ENCODE peak calls at places on chromosomes 7 and 10, in four cellular contexts. D is CD4-positive, CD25-positive, alpha-beta regulatory T cell; J is transverse colon; E is cardiac muscle cell. L is an unnamed sample. For H3K36me3, the result is how much of the 10 kb centered on the place peaks cover.

GRCh38 chr7:131040467-131040932 is 287.2 kb upstream of the MKLN1 start:
- DNase-seq in D (no peak), J (peak), E (peak), L (no peak)

GRCh38 chr10:74460812-74461211 is 309.8 kb downstream of the ADK start:
- DNase-seq in D (no peak), J (no peak), E (peak), L (no peak)

GRCh38 chr10:71964669-71965515 is 697 bp downstream of the CHST3 start:
- DNase-seq in D (no peak), J (peak), E (peak), L (no peak)

GRCh38 chr10:126931548-126931947 is 26.3 kb downstream of the DOCK1 start:
- DNase-seq in D (no peak), J (no peak), E (no peak), L (no peak)

GRCh38 chr7:123494193-123494796 is 40.1 kb downstream of the IQUB start:
- DNase-seq in D (peak), J (peak), E (peak), L (no peak)

GRCh38 chr10:85611093-85611740 is 755.4 kb downstream of the GRID1 start:
- DNase-seq in D (no peak), J (no peak), E (no peak), L (no peak)

GRCh38 chr10:110733256-110733952 is 89.3 kb downstream of the RBM20 start:
- DNase-seq in D (no peak), J (no peak), E (no peak), L (no peak)

GRCh38 chr10:62308101-62308500 is 39.5 kb upstream of the RTKN2 start:
- DNase-seq in D (no peak), J (no peak), E (no peak), L (no peak)

GRCh38 chr7:144027070-144027469 is 21.7 kb upstream of the OR2A5 start:
- DNase-seq in D (no peak), J (no peak), E (peak), L (no peak)

GRCh38 chr10:44391981-44392380 is 7.1 kb upstream of the CXCL12 start:
- DNase-seq in D (no peak), J (no peak), E (no peak), L (no peak)

GRCh38 chr7:122578350-122578749 is 120.6 kb downstream of the RNF133 start:
- DNase-seq in D (no peak), J (no peak), E (no peak), L (no peak)

GRCh38 chr7:41164440-41164839 is 538.5 kb downstream of the INHBA start:
- DNase-seq in D (no peak), J (no peak), E (peak), L (no peak)

GRCh38 chr7:33107136-33108066 is 1.8 kb downstream of the RP9 start:
- DNase-seq in D (no peak), J (peak), E (peak), L (no peak)

GRCh38 chr10:124005991-124006392 is 87.4 kb downstream of the CHST15 start:
- DNase-seq in D (no peak), J (peak), E (no peak), L (no peak)

GRCh38 chr10:6069101-6069931 is 7.1 kb upstream of the IL2RA start:
- DNase-seq in D (peak), J (no peak), E (no peak), L (no peak)

GRCh38 chr7:133828906-133829305 is 298.2 kb upstream of the LRGUK start:
- DNase-seq in D (no peak), J (no peak), E (no peak), L (no peak)
- H3K4me3 ChIP-seq in D (no peak), J (no peak), E (no peak), L (no peak)

GRCh38 chr7:102424129-102424551 is 9.2 kb upstream of the ORAI2 start:
- DNase-seq in D (no peak), J (no peak), E (no peak), L (no peak)
- H3K36me3 ChIP-seq in D (under half), J (under half), E (under half), L (under half)

GRCh38 chr10:120734476-120735078 is 116.6 kb upstream of the WDR11 start:
- DNase-seq in D (no peak), J (no peak), E (peak), L (no peak)

GRCh38 chr10:120732643-120733313 is 118.4 kb upstream of the WDR11 start:
- DNase-seq in D (no peak), J (no peak), E (no peak), L (no peak)

GRCh38 chr10:120729508-120729907 is 121.7 kb upstream of the WDR11 start:
- DNase-seq in D (no peak), J (no peak), E (no peak), L (no peak)

GRCh38 chr10:120735315-120735714 is 115.8 kb upstream of the WDR11 start:
- DNase-seq in D (no peak), J (no peak), E (no peak), L (no peak)

GRCh38 chr10:120732067-120732466 is 119.1 kb upstream of the WDR11 start:
- DNase-seq in D (no peak), J (no peak), E (no peak), L (no peak)
- H3K4me3 ChIP-seq in D (no peak), J (no peak), E (no peak), L (no peak)

GRCh38 chr10:45408421-45409319 is 34.7 kb downstream of the ALOX5 start:
- DNase-seq in D (no peak), J (peak), E (no peak), L (no peak)
- H3K36me3 ChIP-seq in D (under half), J (under half), E (under half), L (under half)

DNA sequence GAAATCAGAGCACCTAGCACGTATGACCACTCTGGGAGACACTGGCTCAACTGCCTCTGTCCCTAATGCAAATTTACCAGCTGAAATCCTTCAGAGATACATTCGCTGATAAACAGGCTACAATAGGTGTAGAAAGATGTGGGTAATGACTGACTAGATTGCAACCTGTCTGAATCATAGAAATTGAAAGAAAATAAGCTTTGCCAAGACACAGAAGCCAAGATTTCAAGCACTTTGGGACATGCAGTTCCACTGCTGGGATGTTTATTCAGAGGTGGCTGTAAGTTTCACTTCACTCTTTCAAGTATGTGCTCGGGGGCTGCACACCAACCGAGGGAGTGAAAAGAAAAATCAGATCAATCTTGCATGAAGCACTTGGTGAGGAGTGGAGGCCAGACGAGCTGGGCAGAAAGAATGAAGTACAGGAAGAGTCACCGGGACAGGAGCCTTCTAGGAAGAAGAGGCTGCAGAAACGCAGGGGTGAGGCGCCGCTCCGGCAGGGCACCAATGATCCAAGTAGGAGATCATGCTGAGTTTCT is 276.7 kb downstream of the PARD3 start:
- DNase-seq in D (no peak), J (no peak), E (no peak), L (peak)
- H3K4me3 ChIP-seq in D (no peak), J (no peak), E (no peak), L (peak)

DNA sequence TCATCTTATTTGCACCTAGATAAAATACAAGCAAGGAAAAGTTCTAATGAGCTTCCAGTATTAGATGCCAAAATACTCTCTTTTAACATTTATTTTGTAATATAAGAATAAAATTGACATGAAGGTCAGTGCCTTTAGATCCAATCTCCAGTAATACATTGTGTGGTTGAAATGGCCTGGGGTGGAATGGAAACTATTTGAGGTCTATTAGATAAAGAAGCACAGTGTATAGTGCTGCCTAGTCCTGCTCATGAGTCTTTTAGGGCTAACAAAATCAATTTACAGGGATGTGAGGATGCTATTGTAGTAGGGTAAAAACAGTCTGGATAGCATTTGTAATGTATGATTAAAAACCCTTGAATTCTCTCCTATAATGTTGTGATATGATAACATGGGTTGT is 84.5 kb upstream of the ETV1 start:
- DNase-seq in D (no peak), J (no peak), E (peak), L (no peak)
- H3K36me3 ChIP-seq in D (under half), J (under half), E (under half), L (under half)

L was measured in GM06990.